ENCODE peak calls at places on chromosomes 1 and 21, in five cellular contexts. K, G, C, F and Q are unnamed samples.

GRCh38 chr21:42459065-42459430 is 37.0 kb downstream of the RSPH1 start:
- DNase-seq in K (no peak), G (no peak), C (no peak), F (no peak), Q (no peak)

GRCh38 chr1:14969006-14969405 is 184.5 kb upstream of the TMEM51 start:
- DNase-seq in K (no peak), G (no peak), C (no peak), F (no peak), Q (peak; percentile 48)

GRCh38 chr1:35876988-35877387 is 6.0 kb upstream of the AGO1 start:
- DNase-seq in K (peak; percentile 11), G (no peak), C (no peak), F (no peak), Q (no peak)

GRCh38 chr1:54768093-54768492 is 3.8 kb upstream of the PARS2 start:
- DNase-seq in K (no peak), G (no peak), C (no peak), F (peak; percentile 63), Q (no peak)

GRCh38 chr1:22229374-22229773 is 86.5 kb upstream of the WNT4 start:
- DNase-seq in K (peak; percentile 4), G (no peak), C (no peak), F (peak; percentile 60), Q (no peak)

GRCh38 chr1:233241782-233242181 is 53.7 kb downstream of the PCNX2 start:
- DNase-seq in K (no peak), G (no peak), C (no peak), F (no peak), Q (no peak)

GRCh38 chr1:63547621-63548294 is 24.4 kb downstream of the EFCAB7 start:
- DNase-seq in K (no peak), G (no peak), C (no peak), F (no peak), Q (no peak)

GRCh38 chr1:168082008-168082876 is 54.5 kb downstream of the GPR161 start:
- DNase-seq in K (peak; percentile 81), G (peak; percentile 41), C (peak; percentile 81), F (peak; percentile 94), Q (peak; percentile 51)

GRCh38 chr1:213281610-213282316 is 230.7 kb downstream of the RPS6KC1 start:
- DNase-seq in K (no peak), G (no peak), C (no peak), F (no peak), Q (no peak)

GRCh38 chr1:65039508-65039907 is 73.2 kb upstream of the JAK1 start:
- DNase-seq in K (no peak), G (no peak), C (no peak), F (no peak), Q (no peak)

GRCh38 chr1:180930687-180931086 is 18.0 kb downstream of the KIAA1614 start:
- DNase-seq in K (no peak), G (no peak), C (no peak), F (no peak), Q (no peak)

GRCh38 chr1:55211456-55211855 is 3.7 kb downstream of the USP24 start:
- DNase-seq in K (no peak), G (no peak), C (no peak), F (no peak), Q (no peak)

GRCh38 chr1:182380199-182380598 is 11.4 kb downstream of the GLUL start:
- DNase-seq in K (no peak), G (no peak), C (no peak), F (no peak), Q (no peak)

GRCh38 chr1:160520999-160521398 is 2.1 kb downstream of the SLAMF6 start:
- DNase-seq in K (no peak), G (no peak), C (no peak), F (no peak), Q (no peak)

GRCh38 chr1:41622859-41623732 is 138.6 kb upstream of the EDN2 start:
- DNase-seq in K (no peak), G (no peak), C (no peak), F (no peak), Q (no peak)

GRCh38 chr1:41529621-41530395 is 45.3 kb upstream of the EDN2 start:
- DNase-seq in K (no peak), G (no peak), C (no peak), F (no peak), Q (no peak)

GRCh38 chr1:43389326-43390313 is at the start of the genes MED8 and SZT2:
- DNase-seq in K (peak; percentile 97), G (peak; percentile 91), C (peak; percentile 98), F (peak; percentile 99), Q (peak; percentile 91)

GRCh38 chr1:24900486-24900849 is 29.6 kb downstream of the RUNX3 start:
- DNase-seq in K (no peak), G (no peak), C (no peak), F (peak; percentile 36), Q (peak; percentile 21)

GRCh38 chr1:46449223-46450159 is 40.1 kb upstream of the DMBX1 start:
- DNase-seq in K (no peak), G (no peak), C (no peak), F (no peak), Q (no peak)

GRCh38 chr1:203282720-203283542 is 22.4 kb upstream of the BTG2 start:
- DNase-seq in K (no peak), G (no peak), C (peak; percentile 31), F (peak; percentile 47), Q (no peak)

GRCh38 chr1:67717876-67718275 is 32.9 kb downstream of the GADD45A start:
- DNase-seq in K (no peak), G (no peak), C (no peak), F (no peak), Q (no peak)

GRCh38 chr1:52142220-52143153 is 598 bp downstream of the ZFYVE9 start:
- DNase-seq in K (peak; percentile 69), G (no peak), C (peak; percentile 46), F (peak; percentile 65), Q (peak; percentile 58)

GRCh38 chr21:26320541-26320940 is 150.0 kb upstream of the APP start:
- DNase-seq in K (no peak), G (no peak), C (no peak), F (no peak), Q (no peak)

GRCh38 chr1:235649722-235650163 is at the start of gene GNG4:
- DNase-seq in K (no peak), G (no peak), C (no peak), F (no peak), Q (no peak)

GRCh38 chr1:9388628-9389184 is 96.0 kb downstream of the SPSB1 start:
- DNase-seq in K (no peak), G (no peak), C (no peak), F (peak; percentile 84), Q (no peak)

GRCh38 chr1:111739984-111740765 is 980 bp upstream of the INKA2 start:
- DNase-seq in K (peak; percentile 59), G (no peak), C (peak; percentile 56), F (peak; percentile 81), Q (no peak)

GRCh38 chr1:935751-936231 is 12.1 kb downstream of the SAMD11 start:
- DNase-seq in K (no peak), G (no peak), C (no peak), F (peak; percentile 84), Q (no peak)

GRCh38 chr1:8455700-8456305 is 137.9 kb downstream of the SLC45A1 start:
- DNase-seq in K (no peak), G (no peak), C (no peak), F (no peak), Q (no peak)

GRCh38 chr1:223765036-223765718 is 52.8 kb downstream of the CAPN2 start:
- DNase-seq in K (no peak), G (no peak), C (peak; percentile 49), F (no peak), Q (no peak)

GRCh38 chr1:74732960-74733615 is at the start of the genes CRYZ and TYW3:
- DNase-seq in K (peak; percentile 92), G (peak; percentile 64), C (peak; percentile 96), F (peak; percentile 96), Q (peak; percentile 82)

GRCh38 chr1:21651214-21652042 is 17.7 kb downstream of the RAP1GAP start:
- DNase-seq in K (no peak), G (no peak), C (peak; percentile 45), F (no peak), Q (peak; percentile 44)

GRCh38 chr1:25629836-25630235 is 13.2 kb downstream of the MAN1C1 start:
- DNase-seq in K (no peak), G (no peak), C (no peak), F (no peak), Q (no peak)

GRCh38 chr1:171221665-171222591 is 26.4 kb upstream of the FMO1 start:
- DNase-seq in K (no peak), G (no peak), C (no peak), F (no peak), Q (no peak)

GRCh38 chr1:41498809-41499208 is 14.3 kb upstream of the EDN2 start:
- DNase-seq in K (no peak), G (no peak), C (peak; percentile 91), F (peak; percentile 78), Q (no peak)

GRCh38 chr1:5225687-5226389 is 571.4 kb downstream of the AJAP1 start:
- DNase-seq in K (no peak), G (no peak), C (no peak), F (no peak), Q (no peak)

GRCh38 chr1:9744106-9744799 is 79.5 kb downstream of the CLSTN1 start:
- DNase-seq in K (no peak), G (no peak), C (no peak), F (no peak), Q (no peak)

GRCh38 chr1:155636397-155637153 is 26.6 kb downstream of the MSTO1 start:
- DNase-seq in K (no peak), G (no peak), C (no peak), F (no peak), Q (no peak)
- H3K4me1 ChIP-seq in K (no peaks in the 10 kb centered on the region), G (peaks cover 19% of the 10 kb centered on the region), C (no peaks in the 10 kb centered on the region), F (no peaks in the 10 kb centered on the region), Q (peaks cover 16% of the 10 kb centered on the region)

GRCh38 chr1:48996311-48996710 is 219.6 kb upstream of the BEND5 start:
- DNase-seq in K (no peak), G (no peak), C (no peak), F (no peak), Q (no peak)
- H3K4me1 ChIP-seq in K (no peaks in the 10 kb centered on the region), G (no peaks in the 10 kb centered on the region), C (no peaks in the 10 kb centered on the region), F (no peaks in the 10 kb centered on the region), Q (no peaks in the 10 kb centered on the region)

DNA sequence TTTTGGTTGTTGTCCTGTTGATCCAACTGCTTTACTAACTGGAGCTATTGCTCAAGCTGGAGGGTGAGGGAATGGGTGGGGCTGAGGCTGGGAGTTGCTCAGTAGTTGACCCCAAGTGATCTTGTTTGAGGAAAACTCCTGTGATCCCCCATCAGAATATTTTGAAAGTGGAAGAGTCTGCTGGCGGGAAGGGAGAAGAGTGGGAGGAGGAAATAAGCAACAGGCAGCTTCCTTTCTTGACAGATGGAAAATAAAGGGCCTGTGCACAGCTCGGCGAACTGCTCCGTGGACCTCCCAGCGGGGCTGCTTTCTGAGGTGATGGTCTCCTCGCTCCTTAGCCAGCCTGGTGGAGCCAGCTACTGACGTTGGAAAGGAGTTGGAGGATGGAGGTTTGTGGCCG is 199.1 kb upstream of the LMO4 start:
- DNase-seq in K (no peak), G (no peak), C (no peak), F (no peak), Q (no peak)
- H3K4me1 ChIP-seq in K (peaks cover 2% of the 10 kb centered on the region), G (no peaks in the 10 kb centered on the region), C (no peaks in the 10 kb centered on the region), F (peaks cover 6% of the 10 kb centered on the region), Q (no peaks in the 10 kb centered on the region)

GRCh38 chr21:34074283-34075098 is 1.1 kb downstream of the MRPS6 start:
- DNase-seq in K (peak; percentile 24), G (no peak), C (peak; percentile 42), F (no peak), Q (no peak)
- H3K4me1 ChIP-seq in K (peaks cover 10% of the 10 kb centered on the region), G (peaks cover 50% of the 10 kb centered on the region), C (peaks cover 3% of the 10 kb centered on the region), F (peaks cover 58% of the 10 kb centered on the region), Q (peaks cover 44% of the 10 kb centered on the region)